ENCODE peak calls at places on chromosome 19, in ten cellular contexts. J, K, S, V, X, O, N, T, L and W are unnamed samples.

GRCh38 chr19:17973759-17974158 is 6.9 kb downstream of the KCNN1 start:
- DNase-seq in X (no peak), O (no peak), V (no peak), T (no peak), S (no peak), N (no peak), L (no peak), K (no peak), J (no peak), W (no peak)

GRCh38 chr19:40392894-40393517 is 3.0 kb upstream of the HIPK4 start:
- DNase-seq in J (no peak), S (no peak), L (peak; percentile 47), N (no peak), X (peak; percentile 53), O (no peak), K (no peak), V (peak; percentile 40), T (no peak), W (peak; percentile 35)

GRCh38 chr19:43636121-43636683 is 3.4 kb downstream of the CADM4 start:
- DNase-seq in J (no peak), S (no peak), T (no peak), X (no peak), K (no peak), N (no peak), L (no peak), V (peak; percentile 55), O (no peak), W (no peak)

GRCh38 chr19:49423278-49423984 is at the start of gene PTH2:
- DNase-seq in O (no peak), T (no peak), L (no peak), X (no peak), N (no peak), V (no peak), J (no peak), K (no peak), S (no peak), W (no peak)

GRCh38 chr19:19627716-19628498 is at the start of gene LPAR2:
- DNase-seq in J (peak; percentile 97), O (no peak), L (peak; percentile 69), S (peak; percentile 94), X (peak; percentile 87), N (no peak), K (no peak), V (peak; percentile 50), T (no peak), W (peak; percentile 72)

GRCh38 chr19:10306327-10306726 is 3.3 kb downstream of the ZGLP1 start:
- DNase-seq in N (no peak), T (no peak), K (no peak), X (no peak), O (no peak), S (no peak), J (no peak), V (no peak), L (no peak), W (no peak)

GRCh38 chr19:56341948-56342347 is 27.3 kb upstream of the ZSCAN5A start:
- DNase-seq in J (no peak), O (no peak), K (no peak), S (no peak), T (no peak), N (no peak), L (no peak), X (no peak), V (no peak), W (no peak)

GRCh38 chr19:18330865-18331264 is 8.0 kb upstream of the LSM4 start:
- DNase-seq in J (no peak), X (no peak), T (no peak), L (no peak), S (no peak), O (no peak), N (no peak), K (no peak), V (no peak), W (peak; percentile 37)

GRCh38 chr19:44749318-44749717 is 810 bp downstream of the BCL3 start:
- DNase-seq in N (no peak), S (no peak), J (no peak), L (no peak), T (no peak), K (no peak), V (no peak), X (no peak), O (no peak), W (no peak)

GRCh38 chr19:44746946-44747738 is 1.4 kb upstream of the BCL3 start:
- DNase-seq in J (peak; percentile 65), X (peak; percentile 93), N (peak; percentile 97), T (peak; percentile 96), L (peak; percentile 96), S (peak; percentile 96), K (peak; percentile 92), V (peak; percentile 96), O (peak; percentile 84), W (peak; percentile 95)

GRCh38 chr19:44749994-44750393 is 1.5 kb downstream of the BCL3 start:
- DNase-seq in X (no peak), T (no peak), K (no peak), S (no peak), J (no peak), O (no peak), L (no peak), V (no peak), N (no peak), W (no peak)

GRCh38 chr19:44747739-44748425 is 626 bp upstream of the BCL3 start:
- DNase-seq in T (peak; percentile 86), O (no peak), S (peak; percentile 91), L (no peak), J (no peak), X (peak; percentile 69), V (peak; percentile 58), K (peak; percentile 43), N (peak; percentile 64), W (peak; percentile 76)

DNA sequence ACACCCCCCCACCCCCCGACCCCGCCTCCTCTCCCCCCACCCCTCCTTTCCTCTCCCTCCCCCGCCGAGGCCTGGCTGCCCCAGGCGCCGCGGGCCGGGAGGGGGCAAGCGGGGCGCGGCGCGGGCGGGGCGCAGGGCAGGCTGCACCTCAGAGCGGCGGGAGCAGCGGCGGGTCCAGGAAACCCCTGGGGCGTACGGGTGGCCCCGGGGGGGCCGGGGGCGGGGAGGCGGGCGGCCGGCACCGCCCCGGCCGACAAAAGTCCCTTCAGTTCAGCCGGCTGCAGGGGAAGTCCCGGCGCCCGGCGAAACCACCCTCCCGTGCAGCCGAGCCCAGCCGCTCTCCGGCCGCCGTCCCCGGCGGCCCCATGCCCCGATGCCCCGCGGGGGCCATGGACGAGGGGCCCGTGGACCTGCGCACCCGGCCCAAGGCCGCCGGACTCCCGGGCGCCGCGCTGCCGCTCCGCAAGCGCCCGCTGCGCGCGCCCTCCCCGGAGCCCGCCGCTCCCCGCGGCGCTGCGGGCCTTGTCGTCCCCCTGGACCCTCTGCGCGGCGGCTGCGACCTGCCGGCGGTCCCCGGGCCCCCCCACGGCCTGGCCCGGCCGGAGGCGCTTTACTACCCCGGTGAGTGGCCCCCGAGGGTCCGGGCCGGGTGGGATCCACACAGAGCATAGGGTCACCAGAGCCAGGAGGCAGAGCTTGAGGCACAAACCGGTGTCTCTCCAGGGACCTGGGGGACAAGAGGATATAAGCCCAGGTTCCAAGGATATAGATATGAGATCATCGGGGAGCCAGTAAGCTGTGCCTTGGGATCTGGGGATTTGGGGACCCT is at the start of gene BCL3:
- DNase-seq in S (peak; percentile 96), J (peak; percentile 67), L (peak; percentile 76), N (peak; percentile 77), V (peak; percentile 48), X (peak; percentile 80), K (no peak), T (peak; percentile 92), O (no peak), W (peak; percentile 70)
- TF ChIP-seq POLR2A in S (no peak), J (peak; percentile 59), L (peak; percentile 46), N (peak; percentile 35), V (no peak), X (no peak), K (peak; percentile 41), T (peak; percentile 49), O (no peak), W (peak; percentile 66)

GRCh38 chr19:13162749-13163608 is 12.8 kb downstream of the IER2 start:
- DNase-seq in V (peak; percentile 99), S (peak; percentile 97), O (peak; percentile 91), T (peak; percentile 98), K (peak; percentile 95), J (no peak), L (peak; percentile 99), X (peak; percentile 99), N (peak; percentile 97), W (peak; percentile 98)

GRCh38 chr19:13165091-13165997 is 15.1 kb downstream of the IER2 start:
- DNase-seq in V (no peak), J (no peak), X (no peak), O (no peak), T (no peak), S (no peak), K (no peak), L (no peak), N (no peak), W (no peak)

GRCh38 chr19:13160557-13160956 is 10.3 kb downstream of the IER2 start:
- DNase-seq in S (no peak), K (no peak), N (no peak), T (no peak), V (no peak), O (no peak), L (no peak), X (no peak), J (no peak), W (no peak)

GRCh38 chr19:13164370-13165090 is 14.3 kb downstream of the IER2 start:
- DNase-seq in L (no peak), N (peak; percentile 65), T (peak; percentile 86), S (peak; percentile 86), V (peak; percentile 65), K (no peak), X (peak; percentile 47), O (no peak), J (no peak), W (peak; percentile 48)

DNA sequence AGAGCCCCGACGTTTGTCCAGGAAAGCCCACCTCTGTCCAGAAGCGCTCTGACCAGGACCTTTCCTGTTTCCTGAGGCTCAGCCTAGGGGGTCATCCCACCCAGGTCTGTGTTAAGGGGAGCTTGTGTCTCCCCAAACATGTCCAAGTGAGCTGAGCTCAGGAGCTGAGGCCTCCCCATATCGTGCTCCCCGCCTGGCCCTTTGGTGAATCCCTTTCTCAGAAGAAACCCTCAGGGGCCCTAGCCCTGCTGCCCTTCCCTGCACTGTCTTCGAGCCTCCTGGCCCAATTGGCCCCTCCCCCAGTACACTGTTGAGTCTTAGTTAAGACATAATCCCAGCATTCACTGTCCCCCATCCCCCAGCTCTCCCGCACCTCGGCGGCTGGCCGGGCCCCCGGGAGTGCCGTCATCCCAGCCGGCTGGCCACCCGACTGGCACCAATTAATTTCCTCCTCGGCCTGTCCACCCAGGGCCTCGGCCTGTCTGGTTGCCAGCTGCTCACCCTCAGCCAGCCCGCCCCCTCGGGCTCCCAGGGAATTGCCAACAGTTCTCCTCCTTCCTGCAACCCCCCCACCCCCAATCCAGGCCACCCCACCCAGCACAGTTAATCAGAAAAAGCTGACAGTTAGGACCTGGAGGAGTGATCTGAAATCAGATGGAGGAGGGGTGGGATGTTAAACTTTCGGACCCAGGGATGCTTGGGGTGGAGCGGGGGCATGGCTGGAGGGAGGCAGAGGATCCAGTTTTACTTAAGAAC is 13.6 kb downstream of the IER2 start:
- DNase-seq in X (peak; percentile 76), L (peak; percentile 40), J (no peak), V (peak; percentile 76), N (peak; percentile 88), T (peak; percentile 83), K (peak; percentile 42), O (peak; percentile 47), S (peak; percentile 89), W (peak; percentile 87)
- TF ChIP-seq POLR2A in X (no peak), L (no peak), J (no peak), V (no peak), N (peak; percentile 59), T (no peak), K (no peak), O (no peak), S (no peak), W (no peak)

GRCh38 chr19:5170329-5170745 is 170.3 kb downstream of the PTPRS start:
- DNase-seq in L (no peak), T (peak; percentile 77), K (no peak), X (peak; percentile 34), J (no peak), S (peak; percentile 88), O (no peak), N (no peak), V (no peak), W (peak; percentile 26)

GRCh38 chr19:5166262-5166661 is 174.3 kb downstream of the PTPRS start:
- DNase-seq in N (no peak), V (no peak), T (no peak), X (no peak), K (no peak), L (no peak), O (no peak), J (no peak), S (no peak), W (no peak)

DNA sequence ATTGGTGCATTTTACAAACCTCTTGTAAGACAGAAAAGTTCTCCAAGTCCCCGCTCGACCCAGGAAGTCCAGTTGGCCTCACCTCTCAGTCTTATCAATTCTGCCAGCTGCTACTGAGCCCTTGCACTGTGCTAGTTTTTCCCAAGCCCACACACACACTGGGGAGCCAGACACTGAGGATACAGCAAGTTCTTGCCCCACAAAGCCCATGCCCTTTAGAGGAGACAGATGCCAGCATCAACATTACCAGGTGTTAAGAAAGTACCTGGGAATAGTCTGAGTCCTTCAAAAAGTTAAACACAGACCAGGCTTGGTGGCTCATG is 175.0 kb downstream of the PTPRS start:
- DNase-seq in K (no peak), O (no peak), J (no peak), N (no peak), T (no peak), L (no peak), X (no peak), S (no peak), V (no peak), W (no peak)
- TF ChIP-seq POLR2A in K (no peak), O (no peak), J (no peak), N (no peak), T (no peak), L (no peak), X (no peak), S (no peak), V (no peak), W (no peak)

GRCh38 chr19:39345956-39346355 is 3.7 kb downstream of the SAMD4B start:
- DNase-seq in V (no peak), N (no peak), J (no peak), K (no peak), O (no peak), L (no peak), X (no peak), S (no peak), T (no peak), W (no peak)

GRCh38 chr19:39339636-39340035 is 2.6 kb upstream of the SAMD4B start:
- DNase-seq in S (no peak), T (no peak), K (no peak), O (no peak), J (no peak), V (no peak), L (no peak), N (no peak), X (no peak), W (no peak)

GRCh38 chr19:39342647-39343305 is 555 bp downstream of the SAMD4B start:
- DNase-seq in L (no peak), K (no peak), O (no peak), X (no peak), V (peak; percentile 49), S (no peak), N (peak; percentile 42), J (no peak), T (no peak), W (peak; percentile 10)

GRCh38 chr19:39341122-39341719 is 1.0 kb upstream of the SAMD4B start:
- DNase-seq in T (no peak), X (peak; percentile 29), L (peak; percentile 36), S (peak; percentile 85), K (peak; percentile 14), J (no peak), V (peak; percentile 46), N (no peak), O (no peak), W (peak; percentile 26)

GRCh38 chr19:39341720-39342604 is at the start of gene SAMD4B:
- DNase-seq in T (peak; percentile 100), N (peak; percentile 99), V (peak; percentile 98), K (peak; percentile 98), X (peak; percentile 99), L (peak; percentile 98), O (peak; percentile 98), S (peak; percentile 100), J (peak; percentile 94), W (peak; percentile 99)
- TF ChIP-seq POLR2A in T (peak; percentile 90), N (peak; percentile 96), V (peak; percentile 76), K (peak; percentile 89), X (peak; percentile 36), L (peak; percentile 88), O (peak; percentile 97), S (peak; percentile 98), J (peak; percentile 99), W (peak; percentile 81)